ENCODE peak calls at places on chromosomes 3 and 15, in five cellular contexts. N is fibroblast of lung, W is AG04449, I is HFF-Myc, K is H9. R is an unnamed sample.

GRCh38 chr3:9397911-9398714 is 698 bp downstream of the SETD5 start:
- DNase-seq in W (no peak), K (peak), I (no peak), N (peak), R (peak)

GRCh38 chr3:193029800-193030199 is 112.1 kb upstream of the MB21D2 start:
- DNase-seq in K (no peak), W (no peak), I (no peak), N (no peak), R (no peak)

GRCh38 chr15:48370460-48370859 is 39.2 kb downstream of the DUT start:
- DNase-seq in I (no peak), W (peak), N (peak), K (no peak), R (no peak)

GRCh38 chr15:81511160-81511559 is 137.1 kb upstream of the TMC3 start:
- DNase-seq in W (peak), K (no peak), N (peak), I (no peak), R (no peak)

GRCh38 chr3:123696796-123697195 is 111.9 kb upstream of the HACD2 start:
- DNase-seq in K (no peak), N (no peak), I (no peak), W (no peak), R (no peak)

GRCh38 chr3:186021673-186022362 is 84.0 kb upstream of the TRA2B start:
- DNase-seq in I (peak), W (peak), N (peak), K (no peak), R (no peak)

GRCh38 chr15:98795980-98796379 is 147.6 kb downstream of the IGF1R start:
- DNase-seq in N (no peak), W (no peak), I (no peak), K (no peak), R (no peak)

GRCh38 chr15:80966431-80967197 is 23.0 kb downstream of the MESD start:
- DNase-seq in I (no peak), N (no peak), W (no peak), K (no peak), R (no peak)

GRCh38 chr15:35774653-35775052 is 228.7 kb upstream of the DPH6 start:
- DNase-seq in W (no peak), N (no peak), K (no peak), I (no peak), R (no peak)

GRCh38 chr15:67863442-67863987 is 23.7 kb upstream of the RNU6-1 start:
- DNase-seq in W (no peak), K (peak), I (no peak), N (peak), R (peak)

GRCh38 chr3:15520804-15521572 is 518 bp downstream of the COLQ start:
- DNase-seq in W (no peak), I (no peak), N (no peak), K (no peak), R (no peak)

GRCh38 chr3:187183210-187183862 is 13.9 kb upstream of the RTP1 start:
- DNase-seq in K (peak), W (no peak), I (peak), N (peak), R (no peak)

GRCh38 chr15:32831458-32831857 is 113.7 kb downstream of the GREM1 start:
- DNase-seq in I (no peak), W (no peak), K (no peak), N (no peak), R (no peak)

GRCh38 chr3:24670871-24671270 is 176.2 kb upstream of the THRB start:
- DNase-seq in N (no peak), W (no peak), I (no peak), K (no peak), R (no peak)

GRCh38 chr3:133937061-133937686 is 41.5 kb upstream of the RAB6B start:
- DNase-seq in I (no peak), W (no peak), K (peak), N (no peak), R (no peak)

GRCh38 chr15:80615783-80616391 is 79.2 kb upstream of the ABHD17C start:
- DNase-seq in N (peak), K (no peak), W (no peak), I (no peak), R (no peak)

DNA sequence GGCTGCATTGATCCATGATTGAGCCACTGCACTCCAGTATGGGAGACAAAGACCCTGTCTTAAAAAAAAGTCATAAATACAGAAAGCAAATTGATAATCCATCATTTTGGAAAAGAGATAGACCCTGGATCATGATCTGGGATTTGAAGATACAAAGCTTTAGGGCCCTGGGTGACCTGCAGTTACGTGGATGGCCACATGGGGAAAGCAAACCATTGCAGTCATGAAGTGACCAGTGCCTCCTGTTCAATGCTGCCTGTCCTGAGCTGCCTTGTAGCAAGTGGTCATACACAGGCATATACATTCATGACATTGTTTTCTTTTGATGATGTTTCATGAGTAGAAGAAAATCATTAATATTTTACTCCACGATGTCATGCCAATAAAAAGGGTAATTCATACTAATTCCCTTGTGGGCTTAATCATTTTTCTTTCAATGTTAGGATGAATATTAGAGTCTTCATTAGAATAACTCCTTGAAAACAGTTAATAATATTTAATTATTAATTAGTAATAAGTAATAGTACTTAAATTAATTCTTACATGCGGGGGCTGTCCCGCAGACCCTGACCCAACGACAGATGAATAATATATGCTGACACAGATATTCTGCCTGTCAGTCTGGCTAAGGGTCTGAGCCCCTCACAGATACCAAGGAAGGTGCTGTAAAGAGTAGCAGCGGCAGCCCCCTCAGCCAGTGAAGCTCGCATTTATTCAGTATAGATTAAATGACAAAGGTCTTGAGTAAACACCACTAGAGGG is 109.0 kb upstream of the UNC13C start:
- DNase-seq in W (no peak), N (no peak), I (no peak), K (peak), R (no peak)
- TF ChIP-seq CTCF in W (no peak), N (peak), I (peak), K (peak), R (no peak)

GRCh38 chr3:137687181-137687880 is 76.8 kb upstream of the SOX14 start:
- DNase-seq in N (no peak), K (no peak), I (no peak), W (no peak), R (no peak)

GRCh38 chr3:137695351-137695750 is 68.8 kb upstream of the SOX14 start:
- DNase-seq in W (no peak), N (no peak), K (no peak), I (no peak), R (no peak)

DNA sequence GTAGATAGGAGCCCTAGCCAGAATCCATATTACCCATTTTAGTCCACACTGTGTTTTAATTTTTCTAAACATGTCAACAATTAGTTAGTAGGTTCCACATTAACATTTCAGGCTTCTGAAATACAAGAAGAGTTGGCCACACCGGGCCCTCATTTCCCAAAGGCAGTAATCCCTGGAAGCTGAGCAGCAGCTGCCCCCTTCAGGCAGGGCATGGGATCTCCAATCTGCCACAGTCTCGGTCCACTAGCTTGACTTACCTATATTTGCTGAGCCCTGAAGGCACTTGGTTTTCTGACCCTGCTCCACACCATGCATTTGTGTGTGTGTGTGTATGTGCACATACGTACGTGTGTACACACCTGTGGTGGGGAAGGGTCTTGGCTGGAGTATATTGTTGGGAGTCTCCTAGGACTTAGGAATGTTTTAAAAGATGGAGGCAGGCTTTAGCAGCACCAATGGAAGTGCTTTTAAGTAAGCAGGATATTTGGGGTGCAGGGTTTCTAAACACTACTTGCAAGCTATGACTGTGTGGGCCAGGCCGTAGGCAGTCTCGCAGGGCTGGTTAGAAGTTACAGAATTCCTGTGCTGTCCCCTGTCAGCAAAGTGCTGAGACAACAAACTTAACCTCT is 71.2 kb upstream of the SOX14 start:
- DNase-seq in I (no peak), K (peak), W (no peak), N (no peak), R (no peak)
- TF ChIP-seq CTCF in I (peak), K (peak), W (no peak), N (no peak), R (no peak)

DNA sequence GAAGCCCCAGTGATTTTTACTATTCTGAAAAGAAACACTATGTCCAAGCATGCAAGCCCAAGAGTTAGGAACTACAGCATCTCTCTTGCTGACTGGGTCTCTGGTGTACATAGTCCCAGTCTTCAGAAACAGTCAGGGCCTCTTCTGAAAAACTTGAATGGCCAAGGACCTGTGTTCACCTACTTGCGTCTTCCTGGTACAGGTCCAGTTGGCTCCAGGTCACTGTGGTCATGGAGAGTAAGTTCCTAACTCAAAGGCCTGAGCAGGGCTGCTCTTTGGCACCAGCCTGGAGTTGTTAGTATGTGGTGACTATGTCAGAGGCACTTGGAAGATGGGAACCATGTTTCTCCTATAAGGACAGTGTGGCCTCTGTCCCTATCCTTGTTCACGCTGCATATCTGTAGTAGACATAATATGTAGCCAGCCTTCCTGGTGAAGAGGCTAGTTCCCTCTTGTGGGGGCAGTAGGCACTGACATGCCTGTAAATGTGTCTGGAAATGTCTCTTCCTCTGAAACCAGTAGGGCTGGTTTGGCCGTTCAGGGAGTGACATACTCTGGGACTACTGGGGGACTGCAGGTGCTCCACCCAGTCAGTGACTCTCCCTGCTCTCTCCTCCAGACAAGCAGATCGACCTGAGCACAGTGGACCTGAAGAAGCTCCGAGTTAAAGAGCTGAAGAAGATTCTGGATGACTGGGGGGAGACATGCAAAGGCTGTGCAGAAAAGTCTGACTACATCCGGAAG is 2.6 kb upstream of the RBM15B start:
- DNase-seq in I (no peak), W (no peak), N (no peak), K (peak), R (no peak)
- TF ChIP-seq CTCF in I (peak), W (peak), N (peak), K (peak), R (no peak)

DNA sequence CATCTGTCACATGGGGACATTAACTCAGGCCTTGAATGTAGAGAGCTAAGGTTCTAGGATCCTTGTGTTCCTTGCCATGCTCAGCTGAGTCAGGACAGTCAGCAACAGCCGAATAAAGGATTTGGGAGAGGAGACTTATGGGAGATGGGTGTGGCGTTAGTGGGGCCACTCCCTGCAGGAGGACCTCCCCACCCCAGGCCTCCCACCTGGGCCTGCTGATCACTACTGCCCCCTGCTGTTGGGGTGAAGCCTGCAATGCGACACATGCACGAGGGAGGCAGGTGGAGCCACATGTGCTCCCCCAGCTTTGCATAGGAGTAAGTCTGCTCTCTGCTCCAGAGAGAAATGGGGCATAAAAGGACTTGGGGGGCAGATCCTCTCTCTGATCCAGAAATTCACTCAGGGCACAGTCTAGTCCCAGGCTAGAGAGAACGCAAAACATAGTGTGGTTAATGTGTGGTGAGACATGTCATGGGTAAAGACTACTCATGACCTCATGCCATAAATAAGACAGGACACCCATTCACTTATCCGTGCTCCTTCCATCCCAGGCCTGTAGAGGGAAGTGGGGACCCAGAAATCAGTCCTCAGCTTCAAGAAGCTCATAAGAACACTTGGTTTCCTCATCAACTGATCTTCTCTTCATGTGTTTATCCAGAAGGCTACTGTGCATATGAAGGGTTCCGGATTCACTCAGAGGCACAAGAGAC is 19.4 kb downstream of the RBP1 start:
- DNase-seq in I (no peak), K (peak), W (no peak), N (peak), R (no peak)
- TF ChIP-seq CTCF in I (peak), K (peak), W (peak), N (peak), R (no peak)

DNA sequence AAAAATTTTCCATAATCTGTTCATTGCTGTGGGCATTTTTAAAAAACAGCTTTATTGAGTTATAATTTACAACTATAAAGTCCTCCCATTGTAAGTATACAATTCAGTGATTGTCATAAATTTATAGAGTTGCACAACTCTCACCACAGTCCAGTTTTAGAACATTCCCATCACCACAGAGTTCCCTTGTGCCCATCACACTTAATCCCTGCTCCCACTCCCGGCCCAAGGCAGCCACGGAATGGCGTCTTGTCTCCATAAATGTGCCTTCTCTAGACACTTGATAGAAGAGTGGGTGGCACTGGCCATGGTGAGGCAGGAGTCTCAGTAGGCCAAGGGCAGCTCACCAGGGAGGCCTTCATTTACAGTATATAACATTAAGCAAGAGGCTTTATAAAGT is 6.3 kb downstream of the TSEN2 start:
- DNase-seq in W (no peak), I (no peak), N (no peak), K (no peak), R (no peak)
- TF ChIP-seq CTCF in W (no peak), I (no peak), N (no peak), K (no peak), R (no peak)

GRCh38 chr3:72548992-72549391 is 299.3 kb downstream of the SHQ1 start:
- DNase-seq in N (no peak), K (no peak), I (no peak), W (no peak), R (no peak)
- TF ChIP-seq CTCF in N (no peak), K (no peak), I (no peak), W (no peak), R (no peak)

R was measured in activated B cell treated with CpG ODN at 0.5 μM for 24 hours.